ENCODE peak calls at places on chromosomes 2 and 18, in seven cellular contexts. D, G, B, A, X, R and N are unnamed samples.

GRCh38 chr2:220227272-220227920 is 600.0 kb downstream of the SLC4A3 start:
- DNase-seq in A (no peak), B (no peak), R (no peak), D (no peak), G (no peak), X (no peak), N (no peak)

GRCh38 chr2:218583983-218584850 is 15.6 kb downstream of the CNOT9 start:
- DNase-seq in D (no peak), G (no peak), A (no peak), R (no peak), B (no peak), X (no peak), N (peak)

GRCh38 chr18:54296017-54296416 is 26.7 kb downstream of the POLI start:
- DNase-seq in B (no peak), G (no peak), A (no peak), X (no peak), R (no peak), D (no peak), N (peak)

GRCh38 chr2:226471987-226472470 is 327.6 kb downstream of the IRS1 start:
- DNase-seq in B (no peak), G (no peak), X (no peak), A (no peak), R (no peak), D (no peak), N (no peak)

GRCh38 chr2:29705636-29706035 is 215.8 kb downstream of the ALK start:
- DNase-seq in G (no peak), B (no peak), D (no peak), X (no peak), R (no peak), A (no peak), N (no peak)

GRCh38 chr2:238784671-238785527 is 63.0 kb upstream of the TWIST2 start:
- DNase-seq in G (no peak), D (peak), R (peak), X (peak), B (peak), A (peak), N (peak)

GRCh38 chr2:41414486-41415230 is 633.2 kb upstream of the PKDCC start:
- DNase-seq in X (no peak), R (no peak), B (no peak), D (peak), A (no peak), G (no peak), N (peak)

GRCh38 chr2:234643407-234643806 is 146.5 kb upstream of the ARL4C start:
- DNase-seq in D (no peak), X (no peak), G (no peak), R (no peak), A (no peak), B (no peak), N (no peak)

GRCh38 chr2:180799141-180799540 is 181.3 kb upstream of the UBE2E3 start:
- DNase-seq in B (no peak), D (no peak), X (no peak), A (no peak), R (no peak), G (no peak), N (no peak)

GRCh38 chr18:8662574-8663255 is 42.6 kb upstream of the MTCL1 start:
- DNase-seq in X (no peak), B (no peak), D (no peak), G (no peak), R (no peak), A (no peak), N (no peak)

GRCh38 chr2:20352230-20353216 is 1.9 kb upstream of the PUM2 start:
- DNase-seq in X (no peak), A (no peak), R (no peak), D (no peak), B (no peak), G (no peak), N (peak)

GRCh38 chr2:20351555-20352229 is 1.0 kb upstream of the PUM2 start:
- DNase-seq in A (no peak), B (no peak), G (no peak), D (no peak), R (no peak), X (peak), N (no peak)

GRCh38 chr2:20349457-20350034 is 1.1 kb downstream of the PUM2 start:
- DNase-seq in B (no peak), R (no peak), D (no peak), G (no peak), A (no peak), X (no peak), N (peak)

GRCh38 chr2:20350105-20350712 is 435 bp downstream of the PUM2 start:
- DNase-seq in R (peak), B (no peak), G (no peak), A (peak), D (peak), X (peak), N (peak)

GRCh38 chr2:20350753-20351554 is at the start of gene PUM2:
- DNase-seq in B (peak), R (peak), D (peak), G (peak), A (peak), X (peak), N (peak)
- TF ChIP-seq POLR2A in B (peak), R (peak), D (peak), G (no peak), A (peak), X (peak), N (peak)

DNA sequence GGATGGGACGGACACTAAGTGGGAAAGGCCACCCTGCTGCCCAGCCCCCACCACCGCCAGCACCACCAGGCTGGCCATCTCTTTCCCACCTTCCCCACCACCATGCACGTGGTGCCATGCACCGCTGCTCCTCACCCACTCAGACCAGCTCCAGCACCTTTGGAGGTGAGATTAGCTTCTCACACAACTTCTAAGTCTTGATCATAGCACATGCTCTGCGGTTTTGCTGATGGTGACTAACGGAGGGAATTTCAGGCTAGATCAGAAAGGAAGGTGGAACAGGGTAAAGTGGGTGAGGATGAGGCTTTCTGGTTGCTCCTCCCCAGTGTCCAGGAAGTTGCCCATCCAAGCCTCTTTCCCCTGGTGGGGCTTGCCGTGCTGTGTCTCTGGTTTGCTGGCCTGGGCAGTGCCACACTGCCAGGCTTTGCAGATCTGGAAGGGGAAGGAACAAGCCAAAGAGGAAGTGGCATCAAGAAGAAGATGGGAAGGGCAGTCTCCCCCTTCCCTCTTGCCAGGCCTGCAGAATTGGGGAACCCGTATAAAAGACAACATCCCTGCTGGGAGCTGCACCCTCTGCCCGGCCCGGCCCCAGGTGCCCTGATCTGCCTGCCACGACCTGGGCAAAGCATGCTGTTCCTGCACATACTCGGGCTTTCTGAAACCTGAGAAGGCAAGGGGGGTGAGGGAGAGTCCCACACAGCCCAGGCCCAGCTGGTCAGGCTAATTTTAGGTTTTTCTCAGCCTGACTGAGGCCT is 44.3 kb upstream of the CAB39 start:
- DNase-seq in B (no peak), X (no peak), G (no peak), R (no peak), D (no peak), A (peak), N (no peak)
- TF ChIP-seq POLR2A in B (no peak), X (no peak), G (no peak), R (no peak), D (no peak), A (no peak), N (no peak)

GRCh38 chr18:3653859-3654441 is 204.0 kb downstream of the TGIF1 start:
- DNase-seq in D (no peak), G (no peak), R (no peak), B (no peak), X (no peak), A (no peak), N (peak)

GRCh38 chr18:3654442-3655253 is 204.7 kb downstream of the TGIF1 start:
- DNase-seq in R (no peak), G (no peak), X (no peak), A (no peak), B (no peak), D (no peak), N (peak)

GRCh38 chr18:3653263-3653858 is 203.4 kb downstream of the TGIF1 start:
- DNase-seq in X (no peak), R (no peak), B (no peak), A (no peak), G (no peak), D (no peak), N (peak)

GRCh38 chr18:3651266-3651665 is 201.3 kb downstream of the TGIF1 start:
- DNase-seq in G (no peak), A (no peak), B (no peak), X (no peak), R (no peak), D (no peak), N (no peak)

GRCh38 chr18:3652380-3653262 is 202.6 kb downstream of the TGIF1 start:
- DNase-seq in R (peak), X (no peak), D (no peak), G (no peak), B (peak), A (peak), N (peak)
- TF ChIP-seq POLR2A in R (no peak), X (no peak), D (no peak), G (no peak), B (no peak), A (no peak), N (peak)

DNA sequence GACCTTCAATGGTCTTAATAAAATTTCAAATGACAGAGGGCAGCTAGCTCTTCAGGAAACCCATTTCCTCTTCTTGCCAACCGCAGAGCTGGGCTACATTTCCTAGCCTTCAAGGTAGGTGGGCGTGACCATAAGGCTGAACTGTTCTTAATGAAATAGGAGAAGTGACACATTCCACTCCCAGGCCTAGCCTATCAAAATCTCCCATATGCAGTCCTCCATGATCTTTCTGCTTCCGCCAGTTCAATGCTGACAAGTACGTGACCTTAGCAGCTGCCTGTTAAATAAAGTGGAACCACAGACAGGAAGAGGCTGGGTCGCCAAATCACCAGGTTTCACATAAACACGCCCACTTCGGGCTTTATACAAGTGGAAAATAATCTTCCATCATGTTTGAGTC is 13.2 kb downstream of the SERPINE2 start:
- DNase-seq in B (no peak), D (no peak), R (no peak), G (no peak), A (peak), X (no peak), N (peak)
- TF ChIP-seq POLR2A in B (no peak), D (no peak), R (no peak), G (no peak), A (no peak), X (no peak), N (no peak)

GRCh38 chr2:216838146-216838545 is 21.7 kb downstream of the TNP1 start:
- DNase-seq in R (no peak), G (no peak), B (no peak), A (no peak), D (no peak), X (no peak), N (no peak)
- TF ChIP-seq POLR2A in R (no peak), G (no peak), B (no peak), A (no peak), D (no peak), X (no peak), N (no peak)